ENCODE peak calls at places on chromosomes 1 and 21, in four cellular contexts. E is aorta, Q is cardiac fibroblast, G is GM04504. Y is an unnamed sample.
A peak's percentile ranks its signal among the peaks of the same experiment; 100 is the strongest.

GRCh38 chr1:154497026-154497806 is 4.8 kb upstream of the TDRD10 start:
- DNase-seq in Q (peak; percentile 49), E (no peak), G (no peak), Y (no peak)

GRCh38 chr1:20342294-20343148 is 51.8 kb downstream of the VWA5B1 start:
- DNase-seq in E (peak; percentile 54), G (no peak), Q (no peak), Y (no peak)

GRCh38 chr1:222867316-222867715 is 52.5 kb downstream of the DISP1 start:
- DNase-seq in G (no peak), E (no peak), Q (no peak), Y (no peak)

GRCh38 chr21:27498025-27498424 is 531.1 kb upstream of the ADAMTS5 start:
- DNase-seq in G (no peak), Q (no peak), E (no peak), Y (no peak)

GRCh38 chr1:240031414-240031813 is 60.3 kb upstream of the FMN2 start:
- DNase-seq in Q (peak; percentile 2), G (peak; percentile 59), E (no peak), Y (no peak)

GRCh38 chr21:29287383-29287782 is 11.3 kb upstream of the BACH1 start:
- DNase-seq in E (no peak), G (no peak), Q (peak; percentile 37), Y (no peak)

GRCh38 chr21:45304161-45304830 is 16.6 kb upstream of the POFUT2 start:
- DNase-seq in Q (no peak), G (no peak), E (peak; percentile 61), Y (no peak)

GRCh38 chr1:185534806-185535205 is 199.4 kb upstream of the HMCN1 start:
- DNase-seq in G (no peak), Q (no peak), E (no peak), Y (no peak)

GRCh38 chr1:25338188-25338981 is at the start of gene TMEM50A:
- DNase-seq in E (peak; percentile 96), Q (peak; percentile 88), G (peak; percentile 72), Y (peak; percentile 84)

GRCh38 chr1:79005945-79006344 is 585 bp downstream of the ADGRL4 start:
- DNase-seq in G (no peak), E (no peak), Q (peak; percentile 54), Y (no peak)

GRCh38 chr21:42997053-42997452 is 22.7 kb downstream of the PKNOX1 start:
- DNase-seq in Q (peak; percentile 96), G (peak; percentile 90), E (peak; percentile 85), Y (no peak)

GRCh38 chr21:24045775-24046215 is 1561.5 kb downstream of the MRPL39 start:
- DNase-seq in G (no peak), E (peak; percentile 86), Q (peak; percentile 91), Y (peak; percentile 89)

GRCh38 chr1:238232036-238232744 is 341.5 kb upstream of the ZP4 start:
- DNase-seq in G (no peak), Q (no peak), E (no peak), Y (peak; percentile 91)

GRCh38 chr1:200226969-200227303 is 182.9 kb downstream of the ZNF281 start:
- DNase-seq in Q (no peak), E (no peak), G (no peak), Y (no peak)

GRCh38 chr1:2347907-2348306 is 43.4 kb downstream of the MORN1 start:
- DNase-seq in E (no peak), Q (no peak), G (no peak), Y (no peak)

GRCh38 chr1:52551476-52552235 is 1.2 kb downstream of the TUT4 start:
- DNase-seq in Q (peak; percentile 58), E (no peak), G (no peak), Y (no peak)

GRCh38 chr1:76759950-76760349 is 107.3 kb upstream of the ST6GALNAC5 start:
- DNase-seq in E (no peak), Q (peak; percentile 35), G (no peak), Y (no peak)

GRCh38 chr1:18792747-18793146 is 66.7 kb downstream of the TAS1R2 start:
- DNase-seq in E (no peak), G (no peak), Q (no peak), Y (no peak)

GRCh38 chr1:165592945-165593823 is 37.9 kb upstream of the MGST3 start:
- DNase-seq in E (no peak), Q (peak; percentile 86), G (no peak), Y (peak; percentile 50)